ENCODE peak calls at places on chromosomes 5 and 9, in five cellular contexts. One of them, this sample, is unnamed.
A peak's percentile ranks its signal among the peaks of the same experiment; 100 is the strongest.

GRCh38 chr5:9373586-9373985 is 172.3 kb downstream of the SEMA5A start:
- DNase-seq in GM12878: no peak
- DNase-seq in HCT116: no peak
- DNase-seq in H1: no peak
- DNase-seq in K562: no peak
- DNase-seq in this sample: no peak

GRCh38 chr9:80556631-80557030 is 984.9 kb downstream of the TLE4 start:
- DNase-seq in GM12878: no peak
- DNase-seq in HCT116: no peak
- DNase-seq in H1: no peak
- DNase-seq in K562: no peak
- DNase-seq in this sample: no peak

GRCh38 chr5:173887610-173888472 is at the start of gene CPEB4:
- DNase-seq in GM12878: peak; percentile 99
- DNase-seq in HCT116: peak; percentile 98
- DNase-seq in H1: peak; percentile 99
- DNase-seq in K562: peak; percentile 100
- DNase-seq in this sample: peak; percentile 99

GRCh38 chr9:91864372-91864771 is 85.7 kb downstream of the ROR2 start:
- DNase-seq in GM12878: no peak
- DNase-seq in HCT116: no peak
- DNase-seq in H1: no peak
- DNase-seq in K562: no peak
- DNase-seq in this sample: no peak

GRCh38 chr5:652773-653350 is 40.3 kb downstream of the TPPP start:
- DNase-seq in GM12878: no peak
- DNase-seq in HCT116: no peak
- DNase-seq in H1: no peak
- DNase-seq in K562: no peak
- DNase-seq in this sample: no peak

GRCh38 chr5:65199988-65200668 is 281.6 kb downstream of the ADAMTS6 start:
- DNase-seq in GM12878: no peak
- DNase-seq in HCT116: no peak
- DNase-seq in H1: no peak
- DNase-seq in K562: no peak
- DNase-seq in this sample: no peak

GRCh38 chr5:115820846-115821245 is 4.4 kb upstream of the CDO1 start:
- DNase-seq in GM12878: no peak
- DNase-seq in HCT116: no peak
- DNase-seq in H1: no peak
- DNase-seq in K562: no peak
- DNase-seq in this sample: no peak

GRCh38 chr5:158700231-158700996 is 399.3 kb downstream of the EBF1 start:
- DNase-seq in GM12878: no peak
- DNase-seq in HCT116: no peak
- DNase-seq in H1: no peak
- DNase-seq in K562: no peak
- DNase-seq in this sample: no peak

GRCh38 chr5:144254552-144254951 is 83.9 kb downstream of the KCTD16 start:
- DNase-seq in GM12878: no peak
- DNase-seq in HCT116: no peak
- DNase-seq in H1: no peak
- DNase-seq in K562: no peak
- DNase-seq in this sample: no peak

GRCh38 chr9:79166005-79166404 is 405.8 kb upstream of the TLE4 start:
- DNase-seq in GM12878: no peak
- DNase-seq in HCT116: no peak
- DNase-seq in H1: no peak
- DNase-seq in K562: no peak
- DNase-seq in this sample: no peak

GRCh38 chr9:114551750-114552685 is 35.6 kb upstream of the ATP6V1G1 start:
- DNase-seq in GM12878: no peak
- DNase-seq in HCT116: peak; percentile 92
- DNase-seq in H1: peak; percentile 19
- DNase-seq in K562: peak; percentile 85
- DNase-seq in this sample: peak; percentile 69

GRCh38 chr9:33161011-33161588 is 6.0 kb downstream of the B4GALT1 start:
- DNase-seq in GM12878: no peak
- DNase-seq in HCT116: peak; percentile 88
- DNase-seq in H1: no peak
- DNase-seq in K562: peak; percentile 41
- DNase-seq in this sample: no peak

GRCh38 chr9:107274096-107274495 is 9.0 kb upstream of the RAD23B start:
- DNase-seq in GM12878: no peak
- DNase-seq in HCT116: no peak
- DNase-seq in H1: no peak
- DNase-seq in K562: peak; percentile 59
- DNase-seq in this sample: no peak

GRCh38 chr9:127154003-127154389 is 31.6 kb upstream of the ANGPTL2 start:
- DNase-seq in GM12878: no peak
- DNase-seq in HCT116: no peak
- DNase-seq in H1: no peak
- DNase-seq in K562: no peak
- DNase-seq in this sample: no peak

GRCh38 chr5:92849798-92850197 is 731.2 kb downstream of the NR2F1-AS1 start:
- DNase-seq in GM12878: no peak
- DNase-seq in HCT116: no peak
- DNase-seq in H1: no peak
- DNase-seq in K562: no peak
- DNase-seq in this sample: no peak

GRCh38 chr5:159928122-159928960 is 12.1 kb downstream of the ADRA1B start:
- DNase-seq in GM12878: no peak
- DNase-seq in HCT116: peak; percentile 54
- DNase-seq in H1: no peak
- DNase-seq in K562: no peak
- DNase-seq in this sample: no peak

GRCh38 chr9:97904725-97905124 is 17.6 kb downstream of the TRMO start:
- DNase-seq in GM12878: no peak
- DNase-seq in HCT116: no peak
- DNase-seq in H1: no peak
- DNase-seq in K562: no peak
- DNase-seq in this sample: no peak

GRCh38 chr5:8905021-8905420 is 640.9 kb downstream of the SEMA5A start:
- DNase-seq in GM12878: no peak
- DNase-seq in HCT116: no peak
- DNase-seq in H1: no peak
- DNase-seq in K562: no peak
- DNase-seq in this sample: no peak

GRCh38 chr5:170861855-170862766 is at the start of gene RANBP17:
- DNase-seq in GM12878: no peak
- DNase-seq in HCT116: peak; percentile 53
- DNase-seq in H1: peak; percentile 64
- DNase-seq in K562: no peak
- DNase-seq in this sample: no peak

GRCh38 chr9:114733814-114734213 is 51.8 kb upstream of the TEX48 start:
- DNase-seq in GM12878: no peak
- DNase-seq in HCT116: no peak
- DNase-seq in H1: no peak
- DNase-seq in K562: no peak
- DNase-seq in this sample: no peak

GRCh38 chr5:169837686-169838085 is 142.6 kb downstream of the INSYN2B start:
- DNase-seq in GM12878: no peak
- DNase-seq in HCT116: no peak
- DNase-seq in H1: no peak
- DNase-seq in K562: no peak
- DNase-seq in this sample: no peak

GRCh38 chr9:94881946-94882345 is 155.4 kb downstream of the AOPEP start:
- DNase-seq in GM12878: no peak
- DNase-seq in HCT116: no peak
- DNase-seq in H1: no peak
- DNase-seq in K562: no peak
- DNase-seq in this sample: no peak

GRCh38 chr5:158326241-158326640 is 467.3 kb upstream of the CLINT1 start:
- DNase-seq in GM12878: no peak
- DNase-seq in HCT116: no peak
- DNase-seq in H1: no peak
- DNase-seq in K562: no peak
- DNase-seq in this sample: no peak

GRCh38 chr5:174335682-174336364 is 290.3 kb downstream of the NSG2 start:
- DNase-seq in GM12878: no peak
- DNase-seq in HCT116: no peak
- DNase-seq in H1: no peak
- DNase-seq in K562: no peak
- DNase-seq in this sample: no peak

GRCh38 chr5:177496111-177497010 is 1.0 kb downstream of the PDLIM7 start:
- DNase-seq in GM12878: no peak
- DNase-seq in HCT116: peak; percentile 44
- DNase-seq in H1: no peak
- DNase-seq in K562: peak; percentile 95
- DNase-seq in this sample: peak; percentile 85

GRCh38 chr5:1118738-1119137 is 6.9 kb upstream of the SLC12A7 start:
- DNase-seq in GM12878: no peak
- DNase-seq in HCT116: no peak
- DNase-seq in H1: no peak
- DNase-seq in K562: peak; percentile 63
- DNase-seq in this sample: no peak

GRCh38 chr5:149439899-149440655 is 61.0 kb upstream of the IL17B start:
- DNase-seq in GM12878: no peak
- DNase-seq in HCT116: peak; percentile 95
- DNase-seq in H1: peak; percentile 68
- DNase-seq in K562: peak; percentile 82
- DNase-seq in this sample: peak; percentile 84

GRCh38 chr9:112380102-112380581 is at the start of gene HSDL2:
- DNase-seq in GM12878: no peak
- DNase-seq in HCT116: no peak
- DNase-seq in H1: no peak
- DNase-seq in K562: peak; percentile 59
- DNase-seq in this sample: no peak

GRCh38 chr5:41191249-41191648 is 22.1 kb downstream of the C6 start:
- DNase-seq in GM12878: no peak
- DNase-seq in HCT116: no peak
- DNase-seq in H1: no peak
- DNase-seq in K562: no peak
- DNase-seq in this sample: no peak

GRCh38 chr9:109409998-109410397 is 88.1 kb downstream of the PTPN3 start:
- DNase-seq in GM12878: no peak
- DNase-seq in HCT116: no peak
- DNase-seq in H1: peak; percentile 56
- DNase-seq in K562: peak; percentile 20
- DNase-seq in this sample: no peak

GRCh38 chr5:127647361-127647958 is 1.4 kb upstream of the CTXN3 start:
- DNase-seq in GM12878: no peak
- DNase-seq in HCT116: no peak
- DNase-seq in H1: no peak
- DNase-seq in K562: no peak
- DNase-seq in this sample: no peak

GRCh38 chr5:146719179-146719578 is 159.4 kb downstream of the PPP2R2B start:
- DNase-seq in GM12878: no peak
- DNase-seq in HCT116: no peak
- DNase-seq in H1: no peak
- DNase-seq in K562: no peak
- DNase-seq in this sample: no peak

GRCh38 chr5:95895223-95895622 is 66.4 kb downstream of the ELL2 start:
- DNase-seq in GM12878: no peak
- DNase-seq in HCT116: no peak
- DNase-seq in H1: peak; percentile 2
- DNase-seq in K562: no peak
- DNase-seq in this sample: no peak

GRCh38 chr9:137456864-137457405 is 2.2 kb downstream of the NSMF start:
- DNase-seq in GM12878: no peak
- DNase-seq in HCT116: no peak
- DNase-seq in H1: no peak
- DNase-seq in K562: no peak
- DNase-seq in this sample: no peak
- TF ChIP-seq SRF in GM12878: no peak
- TF ChIP-seq SRF in HCT116: no peak
- TF ChIP-seq SRF in H1: no peak
- TF ChIP-seq SRF in K562: no peak
- TF ChIP-seq SRF in this sample: no peak

GRCh38 chr9:135506327-135507103 is 6.0 kb downstream of the MRPS2 start:
- DNase-seq in GM12878: no peak
- DNase-seq in HCT116: no peak
- DNase-seq in H1: no peak
- DNase-seq in K562: peak; percentile 91
- DNase-seq in this sample: no peak

GRCh38 chr9:135502873-135503321 is 2.4 kb downstream of the MRPS2 start:
- DNase-seq in GM12878: no peak
- DNase-seq in HCT116: no peak
- DNase-seq in H1: no peak
- DNase-seq in K562: no peak
- DNase-seq in this sample: no peak

GRCh38 chr9:135505406-135506187 is 5.1 kb downstream of the MRPS2 start:
- DNase-seq in GM12878: no peak
- DNase-seq in HCT116: no peak
- DNase-seq in H1: no peak
- DNase-seq in K562: no peak
- DNase-seq in this sample: no peak

GRCh38 chr9:135503371-135504261 is 3.1 kb downstream of the MRPS2 start:
- DNase-seq in GM12878: no peak
- DNase-seq in HCT116: no peak
- DNase-seq in H1: no peak
- DNase-seq in K562: no peak
- DNase-seq in this sample: no peak

GRCh38 chr9:135504262-135505229 is 4.1 kb downstream of the MRPS2 start:
- DNase-seq in GM12878: no peak
- DNase-seq in HCT116: peak; percentile 31
- DNase-seq in H1: no peak
- DNase-seq in K562: peak; percentile 77
- DNase-seq in this sample: peak; percentile 55
- TF ChIP-seq SRF in GM12878: no peak
- TF ChIP-seq SRF in HCT116: no peak
- TF ChIP-seq SRF in H1: no peak
- TF ChIP-seq SRF in K562: no peak
- TF ChIP-seq SRF in this sample: no peak

DNA sequence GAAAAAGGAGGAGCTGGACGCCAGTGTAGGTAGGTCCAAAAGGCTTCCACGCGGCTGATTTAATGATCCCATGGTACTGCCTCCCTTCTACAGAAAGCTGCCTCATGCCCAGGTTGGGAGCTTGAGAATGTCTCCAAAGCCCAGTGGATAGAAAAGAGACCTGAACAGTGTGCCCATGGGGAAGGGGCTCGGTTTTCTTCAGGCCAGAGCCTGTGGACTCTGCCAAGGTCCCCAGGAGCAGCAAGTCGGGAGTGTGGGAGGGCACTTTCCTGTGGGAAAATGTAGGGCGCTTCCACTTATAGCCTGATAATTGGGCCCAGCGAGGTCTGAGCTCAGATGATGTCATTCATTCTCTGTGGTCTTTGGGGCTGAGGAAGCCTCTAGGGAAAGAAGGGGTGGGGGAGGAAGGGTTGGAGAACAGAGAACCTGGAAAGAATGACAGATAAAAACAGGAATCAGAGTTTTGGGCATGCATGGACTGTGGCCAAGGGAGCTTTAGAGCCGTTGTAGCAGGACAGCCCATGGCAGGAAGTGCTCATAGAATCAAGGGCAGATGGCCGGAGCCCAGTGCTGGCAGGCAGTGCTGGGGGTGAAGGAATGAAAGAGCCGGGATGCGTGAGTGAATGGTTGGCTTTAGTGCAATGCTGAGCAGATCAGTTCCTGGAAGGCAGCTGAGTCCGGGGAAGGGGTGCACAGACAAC is 42.5 kb upstream of the SH3PXD2B start:
- DNase-seq in GM12878: no peak
- DNase-seq in HCT116: no peak
- DNase-seq in H1: no peak
- DNase-seq in K562: no peak
- DNase-seq in this sample: no peak
- TF ChIP-seq SRF in GM12878: no peak
- TF ChIP-seq SRF in HCT116: no peak
- TF ChIP-seq SRF in H1: no peak
- TF ChIP-seq SRF in K562: no peak
- TF ChIP-seq SRF in this sample: no peak

GRCh38 chr5:180590543-180591248 is 603 bp downstream of the SCGB3A1 start:
- DNase-seq in GM12878: no peak
- DNase-seq in HCT116: no peak
- DNase-seq in H1: no peak
- DNase-seq in K562: no peak
- DNase-seq in this sample: no peak
- TF ChIP-seq SRF in GM12878: no peak
- TF ChIP-seq SRF in HCT116: no peak
- TF ChIP-seq SRF in H1: no peak
- TF ChIP-seq SRF in K562: no peak
- TF ChIP-seq SRF in this sample: no peak